ENCODE peak calls at places on chromosomes 16 and 17, in five cellular contexts. One of them, this sample, is unnamed.

GRCh38 chr17:21355586-21355985 is 20.6 kb upstream of the KCNJ12 start:
- DNase-seq in upper lobe of left lung: no peak
- DNase-seq in activated CD4-positive, alpha-beta T cell treated with anti-CD3 and anti-CD28 coated beads, Interleukin-2, amount 10 ng/mL, durations not matched to agents 7 days and 5 days: no peak
- DNase-seq in activated T-helper 2 cell treated with anti-CD3 and anti-CD28 coated beads, Interferon-gamma antibody, Interleukin-2, Interleukin-4, amounts not matched to agents 10 μg/mL and 5 μg/mL and 100 μg/mL, durations not matched to agents 14 hours and 24 hours and 36 hours: no peak
- DNase-seq in left ventricle myocardium inferior: no peak
- DNase-seq in this sample: no peak

GRCh38 chr17:16101440-16101839 is 101.8 kb downstream of the TTC19 start:
- DNase-seq in upper lobe of left lung: no peak
- DNase-seq in activated CD4-positive, alpha-beta T cell treated with anti-CD3 and anti-CD28 coated beads, Interleukin-2, amount 10 ng/mL, durations not matched to agents 7 days and 5 days: no peak
- DNase-seq in activated T-helper 2 cell treated with anti-CD3 and anti-CD28 coated beads, Interferon-gamma antibody, Interleukin-2, Interleukin-4, amounts not matched to agents 10 μg/mL and 5 μg/mL and 100 μg/mL, durations not matched to agents 14 hours and 24 hours and 36 hours: no peak
- DNase-seq in left ventricle myocardium inferior: no peak
- DNase-seq in this sample: no peak

GRCh38 chr16:46620265-46621005 is 744 bp downstream of the SHCBP1 start:
- DNase-seq in upper lobe of left lung: no peak
- DNase-seq in activated CD4-positive, alpha-beta T cell treated with anti-CD3 and anti-CD28 coated beads, Interleukin-2, amount 10 ng/mL, durations not matched to agents 7 days and 5 days: peak; percentile 7
- DNase-seq in activated T-helper 2 cell treated with anti-CD3 and anti-CD28 coated beads, Interferon-gamma antibody, Interleukin-2, Interleukin-4, amounts not matched to agents 10 μg/mL and 5 μg/mL and 100 μg/mL, durations not matched to agents 14 hours and 24 hours and 36 hours: no peak
- DNase-seq in left ventricle myocardium inferior: no peak
- DNase-seq in this sample: no peak

GRCh38 chr16:88856122-88856827 is 472 bp downstream of the GALNS start:
- DNase-seq in upper lobe of left lung: peak; percentile 86
- DNase-seq in activated CD4-positive, alpha-beta T cell treated with anti-CD3 and anti-CD28 coated beads, Interleukin-2, amount 10 ng/mL, durations not matched to agents 7 days and 5 days: peak; percentile 13
- DNase-seq in activated T-helper 2 cell treated with anti-CD3 and anti-CD28 coated beads, Interferon-gamma antibody, Interleukin-2, Interleukin-4, amounts not matched to agents 10 μg/mL and 5 μg/mL and 100 μg/mL, durations not matched to agents 14 hours and 24 hours and 36 hours: no peak
- DNase-seq in left ventricle myocardium inferior: no peak
- DNase-seq in this sample: no peak

GRCh38 chr16:56824335-56824734 is 40.7 kb upstream of the SLC12A3 start:
- DNase-seq in upper lobe of left lung: no peak
- DNase-seq in activated CD4-positive, alpha-beta T cell treated with anti-CD3 and anti-CD28 coated beads, Interleukin-2, amount 10 ng/mL, durations not matched to agents 7 days and 5 days: no peak
- DNase-seq in activated T-helper 2 cell treated with anti-CD3 and anti-CD28 coated beads, Interferon-gamma antibody, Interleukin-2, Interleukin-4, amounts not matched to agents 10 μg/mL and 5 μg/mL and 100 μg/mL, durations not matched to agents 14 hours and 24 hours and 36 hours: no peak
- DNase-seq in left ventricle myocardium inferior: peak; percentile 16
- DNase-seq in this sample: no peak

GRCh38 chr16:17827313-17827712 is 356.6 kb upstream of the XYLT1 start:
- DNase-seq in upper lobe of left lung: no peak
- DNase-seq in activated CD4-positive, alpha-beta T cell treated with anti-CD3 and anti-CD28 coated beads, Interleukin-2, amount 10 ng/mL, durations not matched to agents 7 days and 5 days: no peak
- DNase-seq in activated T-helper 2 cell treated with anti-CD3 and anti-CD28 coated beads, Interferon-gamma antibody, Interleukin-2, Interleukin-4, amounts not matched to agents 10 μg/mL and 5 μg/mL and 100 μg/mL, durations not matched to agents 14 hours and 24 hours and 36 hours: no peak
- DNase-seq in left ventricle myocardium inferior: no peak
- DNase-seq in this sample: no peak

GRCh38 chr17:2844386-2844785 is 48.1 kb downstream of the RAP1GAP2 start:
- DNase-seq in upper lobe of left lung: no peak
- DNase-seq in activated CD4-positive, alpha-beta T cell treated with anti-CD3 and anti-CD28 coated beads, Interleukin-2, amount 10 ng/mL, durations not matched to agents 7 days and 5 days: no peak
- DNase-seq in activated T-helper 2 cell treated with anti-CD3 and anti-CD28 coated beads, Interferon-gamma antibody, Interleukin-2, Interleukin-4, amounts not matched to agents 10 μg/mL and 5 μg/mL and 100 μg/mL, durations not matched to agents 14 hours and 24 hours and 36 hours: no peak
- DNase-seq in left ventricle myocardium inferior: no peak
- DNase-seq in this sample: no peak

GRCh38 chr17:81527591-81528383 is at the start of gene FSCN2:
- DNase-seq in upper lobe of left lung: peak; percentile 88
- DNase-seq in activated CD4-positive, alpha-beta T cell treated with anti-CD3 and anti-CD28 coated beads, Interleukin-2, amount 10 ng/mL, durations not matched to agents 7 days and 5 days: no peak
- DNase-seq in activated T-helper 2 cell treated with anti-CD3 and anti-CD28 coated beads, Interferon-gamma antibody, Interleukin-2, Interleukin-4, amounts not matched to agents 10 μg/mL and 5 μg/mL and 100 μg/mL, durations not matched to agents 14 hours and 24 hours and 36 hours: no peak
- DNase-seq in left ventricle myocardium inferior: no peak
- DNase-seq in this sample: no peak

GRCh38 chr17:62130739-62131138 is 65.7 kb upstream of the MED13 start:
- DNase-seq in upper lobe of left lung: no peak
- DNase-seq in activated CD4-positive, alpha-beta T cell treated with anti-CD3 and anti-CD28 coated beads, Interleukin-2, amount 10 ng/mL, durations not matched to agents 7 days and 5 days: no peak
- DNase-seq in activated T-helper 2 cell treated with anti-CD3 and anti-CD28 coated beads, Interferon-gamma antibody, Interleukin-2, Interleukin-4, amounts not matched to agents 10 μg/mL and 5 μg/mL and 100 μg/mL, durations not matched to agents 14 hours and 24 hours and 36 hours: no peak
- DNase-seq in left ventricle myocardium inferior: no peak
- DNase-seq in this sample: no peak

GRCh38 chr17:58200024-58200633 is 7.6 kb downstream of the EPX start:
- DNase-seq in upper lobe of left lung: no peak
- DNase-seq in activated CD4-positive, alpha-beta T cell treated with anti-CD3 and anti-CD28 coated beads, Interleukin-2, amount 10 ng/mL, durations not matched to agents 7 days and 5 days: peak; percentile 57
- DNase-seq in activated T-helper 2 cell treated with anti-CD3 and anti-CD28 coated beads, Interferon-gamma antibody, Interleukin-2, Interleukin-4, amounts not matched to agents 10 μg/mL and 5 μg/mL and 100 μg/mL, durations not matched to agents 14 hours and 24 hours and 36 hours: peak; percentile 35
- DNase-seq in left ventricle myocardium inferior: no peak
- DNase-seq in this sample: peak; percentile 32